ENCODE peak calls at places on chromosomes 5 and 9, in eight cellular contexts. A is ovary, J is A549, X is uterus, K is fibroblast of lung, G is neuronal stem cell, E is stomach, C is RWPE1. Q is an unnamed sample.

GRCh38 chr5:125978015-125978414 is 445.2 kb upstream of the GRAMD2B start:
- DNase-seq in A (no peak), J (no peak), X (no peak), K (no peak), G (no peak), E (no peak), C (no peak), Q (no peak)

GRCh38 chr9:129232839-129233568 is 54.9 kb upstream of the IER5L start:
- DNase-seq in A (no peak), J (no peak), X (no peak), K (peak), G (no peak), E (no peak), C (no peak), Q (no peak)

GRCh38 chr5:147859962-147860640 is 18.4 kb upstream of the SCGB3A2 start:
- DNase-seq in A (no peak), J (no peak), X (no peak), K (no peak), G (no peak), E (no peak), C (no peak), Q (no peak)

GRCh38 chr5:35761541-35761940 is 95.2 kb upstream of the IL7R start:
- DNase-seq in A (no peak), J (no peak), X (no peak), K (no peak), G (no peak), E (no peak), C (no peak), Q (no peak)

GRCh38 chr9:91580136-91580535 is 156.5 kb upstream of the NFIL3 start:
- DNase-seq in A (no peak), J (no peak), X (no peak), K (peak), G (no peak), E (no peak), C (peak), Q (peak)

GRCh38 chr5:24621809-24622208 is 23.0 kb downstream of the CDH10 start:
- DNase-seq in A (no peak), J (no peak), X (no peak), K (peak), G (no peak), E (no peak), C (no peak), Q (no peak)

GRCh38 chr5:90201923-90202322 is 207.6 kb downstream of the CETN3 start:
- DNase-seq in A (no peak), J (no peak), X (no peak), K (peak), G (no peak), E (no peak), C (peak), Q (no peak)

GRCh38 chr5:17359451-17359965 is 138.5 kb upstream of the TAF11L2 start:
- DNase-seq in A (no peak), J (no peak), X (no peak), K (peak), G (no peak), E (no peak), C (no peak), Q (no peak)

GRCh38 chr5:179143446-179143845 is 83.3 kb downstream of the ZNF354C start:
- DNase-seq in A (no peak), J (no peak), X (no peak), K (peak), G (peak), E (no peak), C (no peak), Q (no peak)

GRCh38 chr9:116208417-116209232 is 55.0 kb downstream of the PAPPA start:
- DNase-seq in A (no peak), J (peak), X (no peak), K (peak), G (no peak), E (no peak), C (no peak), Q (no peak)

GRCh38 chr9:98168952-98169488 is 23.4 kb downstream of the CORO2A start:
- DNase-seq in A (no peak), J (no peak), X (no peak), K (peak), G (no peak), E (peak), C (peak), Q (no peak)

GRCh38 chr5:10145922-10146321 is 103.8 kb downstream of the ATPSCKMT start:
- DNase-seq in A (no peak), J (peak), X (no peak), K (peak), G (no peak), E (no peak), C (peak), Q (no peak)

GRCh38 chr9:136154943-136155342 is 36.3 kb upstream of the TMEM250 start:
- DNase-seq in A (no peak), J (no peak), X (no peak), K (no peak), G (no peak), E (no peak), C (no peak), Q (no peak)

GRCh38 chr5:41176952-41177351 is 36.4 kb downstream of the C6 start:
- DNase-seq in A (no peak), J (no peak), X (no peak), K (peak), G (no peak), E (no peak), C (no peak), Q (no peak)

GRCh38 chr5:80266566-80266965 is 10.7 kb upstream of the SERINC5 start:
- DNase-seq in A (no peak), J (no peak), X (no peak), K (no peak), G (no peak), E (no peak), C (no peak), Q (no peak)

GRCh38 chr5:80269991-80270438 is 14.2 kb upstream of the SERINC5 start:
- DNase-seq in A (no peak), J (no peak), X (no peak), K (no peak), G (no peak), E (no peak), C (no peak), Q (no peak)

GRCh38 chr5:80268916-80269315 is 13.1 kb upstream of the SERINC5 start:
- DNase-seq in A (no peak), J (no peak), X (no peak), K (no peak), G (no peak), E (no peak), C (no peak), Q (no peak)
- H3K27ac ChIP-seq in A (no peak), J (no peak), X (no peak), K (no peak), G (peak), E (no peak), C (no peak), Q (no peak)

GRCh38 chr5:158430166-158430828 is 571.4 kb upstream of the CLINT1 start:
- DNase-seq in A (no peak), J (no peak), X (no peak), K (peak), G (no peak), E (no peak), C (no peak), Q (no peak)

GRCh38 chr5:158433634-158434033 is 574.7 kb upstream of the CLINT1 start:
- DNase-seq in A (no peak), J (no peak), X (no peak), K (no peak), G (no peak), E (no peak), C (no peak), Q (peak)

GRCh38 chr5:158434749-158435148 is 575.8 kb upstream of the CLINT1 start:
- DNase-seq in A (no peak), J (no peak), X (no peak), K (no peak), G (no peak), E (no peak), C (no peak), Q (no peak)

GRCh38 chr5:158431369-158432029 is 572.6 kb upstream of the CLINT1 start:
- DNase-seq in A (no peak), J (no peak), X (peak), K (peak), G (no peak), E (no peak), C (no peak), Q (peak)

DNA sequence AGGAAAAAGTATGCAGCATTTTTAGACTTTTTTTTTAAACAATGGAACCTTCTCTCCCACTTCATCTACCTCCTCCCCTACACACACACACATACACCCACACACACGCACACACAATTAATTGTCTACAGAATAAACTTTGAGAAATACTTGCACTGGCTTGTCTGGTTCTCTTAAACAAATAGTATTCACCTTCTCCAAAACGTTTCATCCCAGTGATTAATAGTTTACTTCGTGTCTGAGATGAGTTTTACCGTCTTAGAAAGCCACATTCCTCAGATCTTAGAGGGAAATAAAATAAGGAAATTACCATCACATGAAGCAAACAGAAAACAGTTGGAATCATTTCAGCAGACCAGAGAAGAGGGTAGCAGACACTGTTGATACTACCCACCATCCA is 570.6 kb upstream of the CLINT1 start:
- DNase-seq in A (no peak), J (no peak), X (no peak), K (no peak), G (no peak), E (no peak), C (peak), Q (no peak)
- H3K27ac ChIP-seq in A (no peak), J (no peak), X (peak), K (no peak), G (no peak), E (no peak), C (no peak), Q (peak)

DNA sequence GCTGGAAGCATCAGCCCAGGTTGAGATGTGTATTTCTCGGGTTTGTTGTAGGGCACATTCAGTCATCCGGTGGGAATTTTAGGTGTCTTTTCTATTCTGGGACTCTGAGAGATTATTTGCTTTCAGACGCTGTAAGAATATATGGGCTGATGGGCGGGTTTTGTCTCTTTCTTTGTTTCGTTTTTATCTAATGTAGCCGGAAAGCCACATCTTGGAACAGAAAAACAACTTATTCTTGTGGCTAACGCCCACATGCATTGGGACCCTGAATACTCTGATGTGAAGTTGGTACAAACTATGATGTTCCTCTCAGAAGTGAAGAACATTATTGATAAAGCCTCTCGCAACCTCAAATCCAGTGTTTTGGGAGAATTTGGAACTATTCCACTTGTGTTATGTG is 22.4 kb downstream of the SCGB3A1 start:
- DNase-seq in A (no peak), J (no peak), X (no peak), K (no peak), G (no peak), E (no peak), C (no peak), Q (no peak)
- H3K27ac ChIP-seq in A (no peak), J (no peak), X (no peak), K (no peak), G (no peak), E (no peak), C (no peak), Q (no peak)

DNA sequence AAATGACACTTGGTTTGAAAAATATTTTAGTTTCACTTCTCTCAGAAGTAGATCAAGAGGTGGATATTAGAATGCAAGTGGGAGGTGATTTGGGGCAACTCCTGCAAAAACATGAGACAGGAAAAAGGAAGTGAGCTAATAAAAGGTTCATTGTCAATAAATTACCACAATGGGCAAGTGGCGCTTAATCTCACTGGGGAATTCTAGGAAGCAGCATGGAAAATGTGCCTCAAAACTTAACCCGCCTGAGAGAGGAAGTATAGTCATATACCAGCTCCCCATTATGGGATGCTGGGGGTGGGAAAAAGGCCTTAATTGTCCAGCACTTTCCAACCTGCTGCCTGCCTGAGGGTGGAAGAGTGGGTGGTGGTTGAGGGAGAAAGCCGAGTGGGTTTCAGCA is 204.1 kb downstream of the ELAVL2 start:
- DNase-seq in A (no peak), J (no peak), X (no peak), K (no peak), G (no peak), E (no peak), C (no peak), Q (no peak)
- H3K27ac ChIP-seq in A (no peak), J (no peak), X (peak), K (no peak), G (no peak), E (no peak), C (no peak), Q (no peak)

Q was measured in esophagus muscularis mucosa.